ENCODE peak calls at places on chromosome 7, in ten cellular contexts. N, U, K, M, Q, O, T, A, E and C are unnamed samples.

GRCh38 chr7:20831976-20832375 is 45.3 kb upstream of the SP8 start:
- DNase-seq in A (no peak), Q (no peak), E (no peak), U (no peak), O (no peak), N (no peak), T (no peak), M (no peak), K (peak; percentile 25), C (no peak)

GRCh38 chr7:139828880-139829653 is at the start of gene TBXAS1:
- DNase-seq in M (no peak), A (peak; percentile 39), K (no peak), Q (peak; percentile 11), O (no peak), N (peak; percentile 41), E (no peak), T (peak; percentile 65), U (peak; percentile 47), C (no peak)

GRCh38 chr7:77481615-77482014 is 55.5 kb upstream of the PTPN12 start:
- DNase-seq in T (peak; percentile 36), N (peak; percentile 50), K (no peak), Q (no peak), A (peak; percentile 24), E (no peak), O (no peak), U (no peak), M (peak; percentile 55), C (no peak)

GRCh38 chr7:148623586-148624282 is 33.2 kb downstream of the C7orf33 start:
- DNase-seq in Q (no peak), T (peak; percentile 13), E (peak; percentile 36), U (peak; percentile 5), M (no peak), O (peak; percentile 49), K (no peak), A (no peak), N (no peak), C (peak; percentile 53)

GRCh38 chr7:6652446-6653011 is 15.4 kb downstream of the ZNF316 start:
- DNase-seq in M (no peak), T (no peak), A (no peak), K (no peak), N (no peak), U (no peak), E (no peak), O (no peak), Q (no peak), C (no peak)

GRCh38 chr7:2508327-2509231 is 11.0 kb upstream of the LFNG start:
- DNase-seq in N (no peak), E (peak; percentile 68), M (peak; percentile 65), A (no peak), K (peak; percentile 48), O (no peak), T (no peak), Q (peak; percentile 70), U (peak; percentile 32), C (peak; percentile 92)

GRCh38 chr7:74527842-74528241 is 74.1 kb downstream of the GTF2IRD1 start:
- DNase-seq in E (no peak), U (no peak), O (no peak), A (no peak), K (no peak), T (no peak), M (no peak), N (no peak), Q (no peak), C (no peak)

GRCh38 chr7:155864991-155865690 is 52.9 kb upstream of the SHH start:
- DNase-seq in T (no peak), A (no peak), O (no peak), Q (no peak), U (no peak), M (no peak), E (no peak), N (no peak), K (no peak), C (no peak)

GRCh38 chr7:133683182-133683454 is 430.2 kb downstream of the EXOC4 start:
- DNase-seq in O (no peak), K (no peak), Q (no peak), N (no peak), M (no peak), T (no peak), A (no peak), E (no peak), U (no peak), C (no peak)

GRCh38 chr7:133679977-133680376 is 427.1 kb downstream of the EXOC4 start:
- DNase-seq in O (no peak), T (no peak), K (no peak), A (no peak), U (no peak), E (no peak), Q (no peak), N (no peak), M (no peak), C (no peak)

GRCh38 chr7:133681529-133681928 is 428.7 kb downstream of the EXOC4 start:
- DNase-seq in N (no peak), Q (no peak), E (no peak), M (no peak), T (no peak), K (no peak), U (no peak), A (no peak), O (no peak), C (no peak)

GRCh38 chr7:133678137-133678814 is 425.4 kb downstream of the EXOC4 start:
- DNase-seq in O (no peak), E (peak; percentile 50), U (no peak), M (no peak), T (no peak), A (no peak), N (no peak), K (no peak), Q (no peak), C (no peak)

DNA sequence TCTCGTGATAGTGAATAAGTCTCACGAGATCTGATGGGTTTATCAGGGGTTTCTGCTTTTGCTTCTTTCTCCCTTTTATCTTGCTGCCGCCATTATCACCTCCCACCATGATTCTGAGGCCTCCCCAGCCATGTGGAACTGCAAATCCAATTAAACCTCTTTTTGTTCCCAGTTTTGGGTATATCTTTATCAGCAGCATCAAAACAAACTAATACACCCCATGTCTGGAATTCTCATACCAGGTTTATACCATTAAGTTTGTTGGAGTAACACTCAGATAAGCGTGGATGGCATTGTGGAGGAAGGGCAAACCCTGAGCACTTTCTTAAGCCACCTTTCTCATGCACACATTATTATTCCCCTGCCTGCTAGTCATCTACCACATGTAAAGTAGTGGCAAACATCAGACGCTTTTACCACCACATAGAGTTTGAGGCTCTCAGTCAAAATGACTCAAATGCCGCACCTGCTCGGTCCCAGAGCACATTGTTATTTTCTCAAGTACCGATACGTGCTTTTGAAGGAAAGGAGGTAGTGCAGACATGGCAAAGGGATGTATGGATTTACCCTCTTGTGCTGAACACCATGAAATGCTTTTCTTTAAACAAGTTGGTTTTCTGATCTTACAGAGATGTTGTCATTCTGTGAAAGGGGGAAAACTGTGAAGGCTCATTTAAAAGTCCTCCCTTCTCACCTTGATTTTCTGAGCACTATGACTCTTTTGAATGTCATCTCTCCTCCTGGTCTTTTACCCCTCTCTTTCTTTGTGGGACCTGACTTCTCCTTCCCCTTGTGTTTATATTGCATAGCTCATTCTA is 429.7 kb downstream of the EXOC4 start:
- DNase-seq in K (no peak), O (no peak), A (no peak), U (no peak), T (no peak), N (no peak), E (no peak), M (no peak), Q (no peak), C (no peak)
- H3K4me2 ChIP-seq in K (no peak overlapping the region), O (no peak overlapping the region), A (peak overlapping the region; percentile 33), U (no peak overlapping the region), T (no peak overlapping the region), N (no peak overlapping the region), E (no peak overlapping the region), M (no peak overlapping the region), Q (no peak overlapping the region), C (no peak overlapping the region)

GRCh38 chr7:116524221-116524608 is 621 bp upstream of the CAV1 start:
- DNase-seq in N (no peak), E (no peak), U (no peak), K (no peak), A (no peak), O (no peak), Q (no peak), T (no peak), M (peak; percentile 27), C (no peak)

GRCh38 chr7:116526897-116527296 is 2.1 kb downstream of the CAV1 start:
- DNase-seq in A (no peak), O (no peak), U (no peak), E (peak; percentile 36), Q (no peak), K (no peak), M (no peak), N (no peak), T (no peak), C (peak; percentile 68)

GRCh38 chr7:116524609-116525297 is at the start of gene CAV1:
- DNase-seq in K (peak; percentile 52), T (peak; percentile 93), U (peak; percentile 92), Q (no peak), A (peak; percentile 78), M (peak; percentile 92), E (peak; percentile 98), O (peak; percentile 97), N (peak; percentile 96), C (peak; percentile 98)

GRCh38 chr7:116525913-116526857 is 1.3 kb downstream of the CAV1 start:
- DNase-seq in M (peak; percentile 95), E (peak; percentile 77), A (peak; percentile 88), T (peak; percentile 85), U (peak; percentile 88), O (peak; percentile 93), Q (peak; percentile 13), K (peak; percentile 89), N (peak; percentile 90), C (peak; percentile 96)

DNA sequence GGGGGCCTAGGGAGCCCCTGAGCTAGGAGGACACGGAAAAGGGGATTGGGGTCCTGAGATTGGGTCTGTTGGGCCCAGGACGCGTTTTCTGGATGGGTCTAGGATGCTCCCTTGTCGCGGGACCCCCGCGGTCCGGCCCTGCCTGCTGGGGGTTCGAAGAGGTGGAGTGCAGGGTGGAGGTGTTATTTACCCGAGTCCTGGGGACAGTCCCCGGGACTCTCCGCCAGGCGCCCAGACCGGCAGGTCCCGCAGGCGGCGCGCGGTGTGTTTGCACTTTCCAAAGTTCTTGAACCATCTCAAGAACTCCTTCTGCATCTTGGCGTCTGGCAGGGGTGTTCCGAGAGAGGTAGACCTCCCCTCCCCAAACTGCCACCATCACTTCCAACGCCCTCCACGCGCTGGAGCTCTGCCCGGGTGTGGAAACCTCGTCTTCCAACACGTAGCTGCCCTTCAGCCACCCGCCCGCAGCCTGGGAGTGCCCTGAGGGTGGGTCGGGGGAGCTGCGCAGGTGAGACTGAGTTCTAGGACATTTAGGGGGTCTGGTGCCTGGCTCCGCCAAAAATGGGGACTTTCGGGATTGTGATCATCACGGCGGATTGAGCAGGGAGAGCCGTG is 569 bp downstream of the CAV1 start:
- DNase-seq in M (peak; percentile 74), T (peak; percentile 44), K (peak; percentile 45), U (no peak), Q (no peak), N (peak; percentile 45), E (peak; percentile 37), A (peak; percentile 35), O (no peak), C (peak; percentile 52)
- H3K4me1 ChIP-seq in M (peaks cover 33% of the 10 kb centered on the region), T (peaks cover 70% of the 10 kb centered on the region), K (no peaks in the 10 kb centered on the region), U (peaks cover 8% of the 10 kb centered on the region), Q (no peaks in the 10 kb centered on the region), N (peaks cover 65% of the 10 kb centered on the region), E (peaks cover 63% of the 10 kb centered on the region), A (peaks cover 17% of the 10 kb centered on the region), O (peaks cover 4% of the 10 kb centered on the region), C (peaks cover 44% of the 10 kb centered on the region)

GRCh38 chr7:64359543-64359942 is 45.8 kb downstream of the ZNF736 start:
- DNase-seq in T (no peak), K (no peak), O (no peak), M (no peak), A (no peak), N (no peak), E (no peak), U (no peak), Q (no peak), C (no peak)
- H3K4me3 ChIP-seq in T (no peak overlapping the region), K (no peak overlapping the region), O (no peak overlapping the region), M (no peak overlapping the region), A (no peak overlapping the region), N (no peak overlapping the region), E (no peak overlapping the region), U (no peak overlapping the region), Q (no peak overlapping the region), C (no peak overlapping the region)

GRCh38 chr7:14902589-14902963 is at the start of gene DGKB:
- DNase-seq in K (peak; percentile 70), E (no peak), U (peak; percentile 3), O (peak; percentile 24), A (peak; percentile 18), M (no peak), N (no peak), Q (no peak), T (no peak), C (peak; percentile 69)
- H3K4me2 ChIP-seq in K (peak within 1 kb of the TSS; percentile 89), E (no peak within 1 kb of the TSS), U (peak within 1 kb of the TSS; percentile 17), O (peak within 1 kb of the TSS; percentile 46), A (peak within 1 kb of the TSS; percentile 90), M (no peak within 1 kb of the TSS), N (no peak within 1 kb of the TSS), Q (no peak within 1 kb of the TSS), T (peak within 1 kb of the TSS; percentile 43), C (peak within 1 kb of the TSS; percentile 99)